ENCODE peak calls at places on chromosomes 12 and 14, in six cellular contexts. V is A549, C is IMR-90, U is K562, G is GM12878, J is HepG2. W is an unnamed sample.
A peak's percentile ranks its signal among the peaks of the same experiment; 100 is the strongest.

GRCh38 chr14:77275041-77275854 is 4.2 kb upstream of the NGB start:
- DNase-seq in V (no peak), G (no peak), C (no peak), J (no peak), U (no peak), W (no peak)

GRCh38 chr12:53298154-53298553 is 1.3 kb upstream of the MYG1 start:
- DNase-seq in C (peak; percentile 97), V (no peak), J (no peak), G (no peak), U (no peak), W (no peak)

GRCh38 chr12:28161697-28162096 is 28.6 kb upstream of the CCDC91 start:
- DNase-seq in G (no peak), C (no peak), U (no peak), V (no peak), J (no peak), W (no peak)

GRCh38 chr12:6345319-6346071 is 3.6 kb upstream of the TNFRSF1A start:
- DNase-seq in G (no peak), U (peak; percentile 61), J (peak; percentile 84), V (peak; percentile 98), C (peak; percentile 99), W (no peak)

GRCh38 chr14:104929268-104930230 is 4.9 kb downstream of the PLD4 start:
- DNase-seq in J (no peak), U (peak; percentile 1), V (no peak), C (no peak), G (no peak), W (no peak)

GRCh38 chr14:37221073-37221472 is 23.3 kb downstream of the MIPOL1 start:
- DNase-seq in V (no peak), G (no peak), C (no peak), J (no peak), U (no peak), W (no peak)

GRCh38 chr14:100142073-100143040 is 17.1 kb downstream of the DEGS2 start:
- DNase-seq in C (no peak), J (no peak), V (no peak), G (no peak), U (peak; percentile 84), W (no peak)

GRCh38 chr14:72611956-72612500 is 281.9 kb downstream of the DPF3 start:
- DNase-seq in J (no peak), V (no peak), U (no peak), C (no peak), G (no peak), W (no peak)

GRCh38 chr14:97061714-97062113 is 264.5 kb downstream of the VRK1 start:
- DNase-seq in V (no peak), J (no peak), G (no peak), U (no peak), C (no peak), W (no peak)

GRCh38 chr14:103186894-103187586 is 63.8 kb downstream of the TNFAIP2 start:
- DNase-seq in U (no peak), V (no peak), G (no peak), J (peak; percentile 79), C (no peak), W (no peak)

GRCh38 chr12:94997726-94998125 is 5.8 kb downstream of the NDUFA12 start:
- DNase-seq in V (no peak), C (no peak), J (no peak), G (no peak), U (no peak), W (no peak)

GRCh38 chr12:88562151-88562550 is 18.1 kb downstream of the KITLG start:
- DNase-seq in V (no peak), C (no peak), G (no peak), U (no peak), J (no peak), W (no peak)

GRCh38 chr14:22497671-22498093 is 91.3 kb downstream of the DAD1 start:
- DNase-seq in V (no peak), G (no peak), U (no peak), J (no peak), C (no peak), W (no peak)

GRCh38 chr12:71476513-71476912 is 36.9 kb downstream of the LGR5 start:
- DNase-seq in G (no peak), U (no peak), V (no peak), C (peak; percentile 76), J (no peak), W (no peak)

GRCh38 chr12:125079943-125080645 is 14.9 kb downstream of the AACS start:
- DNase-seq in J (no peak), G (no peak), V (no peak), C (no peak), U (no peak), W (no peak)

GRCh38 chr12:55970775-55971174 is 3.1 kb upstream of the RAB5B start:
- DNase-seq in C (peak; percentile 85), U (no peak), G (no peak), J (no peak), V (no peak), W (no peak)

GRCh38 chr12:69714542-69714941 is 15.4 kb upstream of the BEST3 start:
- DNase-seq in C (no peak), G (no peak), J (no peak), U (no peak), V (no peak), W (no peak)

GRCh38 chr14:81303258-81303935 is 82.6 kb upstream of the GTF2A1 start:
- DNase-seq in U (peak; percentile 63), G (peak; percentile 41), J (peak; percentile 98), V (peak; percentile 48), C (no peak), W (no peak)

GRCh38 chr12:114123108-114123507 is 157.0 kb upstream of the RBM19 start:
- DNase-seq in V (no peak), G (no peak), U (no peak), C (no peak), J (no peak), W (no peak)

GRCh38 chr12:9039397-9039977 is 50.1 kb downstream of the KLRG1 start:
- DNase-seq in G (no peak), J (peak; percentile 47), V (peak; percentile 58), C (peak; percentile 40), U (peak; percentile 39), W (peak; percentile 58)

GRCh38 chr12:132444957-132445883 is 44.7 kb upstream of the FBRSL1 start:
- DNase-seq in U (peak; percentile 71), C (no peak), V (no peak), J (no peak), G (no peak), W (no peak)

DNA sequence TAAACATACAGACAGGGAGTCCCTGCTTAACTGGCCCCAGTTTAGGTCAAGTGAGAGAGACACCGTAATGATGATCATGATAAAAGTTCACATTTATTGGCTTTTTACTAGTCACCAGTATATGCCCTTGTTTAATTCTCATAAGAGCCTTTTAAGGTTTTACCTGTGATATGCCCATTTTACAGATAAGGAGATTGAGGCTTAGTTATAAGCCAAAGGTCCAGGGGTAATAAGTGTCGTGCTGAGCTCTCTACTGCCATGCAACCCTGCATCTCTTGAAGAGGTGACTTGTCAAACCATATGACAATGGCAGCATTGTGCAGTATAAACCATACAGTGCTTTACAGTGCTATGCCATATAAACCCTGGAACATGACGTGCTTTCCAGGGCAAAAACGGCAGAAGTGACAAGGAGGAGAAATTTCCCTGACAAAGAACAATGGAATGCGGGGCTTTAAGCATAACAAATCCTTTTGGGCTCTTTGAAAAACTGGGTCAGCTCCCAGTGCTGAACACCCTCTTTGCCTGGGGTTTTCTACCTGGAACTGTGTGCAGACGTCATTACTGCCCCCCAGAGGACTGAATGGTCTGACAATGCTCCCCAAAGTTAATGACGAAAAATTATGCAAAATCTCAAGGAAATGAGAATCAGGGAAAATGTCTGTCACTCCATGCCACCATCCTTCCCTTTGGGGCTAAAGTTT is 59.7 kb upstream of the C14orf132 start:
- DNase-seq in G (no peak), V (no peak), U (no peak), C (no peak), J (no peak), W (no peak)
- TF ChIP-seq BHLHE40 in G (no peak), V (no peak), U (no peak), C (no peak), J (no peak), W (no peak)

DNA sequence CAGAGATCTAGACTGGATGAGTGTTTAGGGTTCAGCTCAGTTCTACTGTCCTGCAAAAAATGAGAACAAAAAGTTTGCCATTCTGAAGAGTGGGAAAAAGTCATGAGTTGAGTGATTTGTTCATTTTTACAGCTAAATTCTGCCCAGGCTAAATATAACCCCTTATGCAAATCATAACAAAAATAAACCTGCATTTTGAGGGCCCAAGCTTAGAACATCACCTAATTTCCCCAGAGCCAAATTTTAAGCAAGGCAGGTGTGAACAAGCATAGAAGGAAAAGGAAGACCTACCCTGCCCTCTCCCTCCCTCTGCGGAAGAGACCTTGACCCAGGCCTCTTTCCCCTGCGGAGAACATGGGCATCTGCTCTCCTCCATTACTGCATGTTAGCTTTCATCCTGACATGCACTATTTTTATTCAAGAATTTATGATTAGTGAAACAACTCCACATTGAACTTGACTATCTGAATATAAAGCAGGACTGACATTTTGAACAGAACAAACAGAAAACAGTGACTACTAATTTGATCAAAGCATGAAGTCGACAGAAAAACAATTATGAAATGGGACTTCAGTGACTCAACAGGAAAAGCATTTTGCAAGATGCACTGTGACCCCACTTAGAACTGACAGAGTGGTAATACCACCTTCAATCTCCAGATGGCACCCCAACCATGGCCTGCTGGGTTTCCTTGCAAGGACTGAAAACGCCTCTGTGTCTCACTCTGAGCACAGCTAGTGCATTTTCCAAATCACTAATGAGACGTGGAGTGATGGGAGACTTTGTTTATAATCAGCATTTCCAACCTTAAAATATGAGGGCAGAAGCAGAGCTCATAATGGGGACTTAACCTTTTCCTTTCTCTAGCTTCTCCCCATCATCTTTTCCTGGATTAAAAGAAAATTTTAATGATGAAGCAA is 30.9 kb upstream of the SELPLG start:
- DNase-seq in C (peak; percentile 95), G (peak; percentile 91), V (peak; percentile 94), U (peak; percentile 78), J (peak; percentile 92), W (peak; percentile 77)
- TF ChIP-seq BHLHE40 in C (peak; percentile 23), G (peak; percentile 47), V (no peak), U (no peak), J (no peak), W (no peak)

GRCh38 chr14:60064491-60065072 is 27.1 kb upstream of the PCNX4 start:
- DNase-seq in C (peak; percentile 55), U (no peak), J (peak; percentile 9), G (peak; percentile 15), V (peak; percentile 51), W (peak; percentile 10)

DNA sequence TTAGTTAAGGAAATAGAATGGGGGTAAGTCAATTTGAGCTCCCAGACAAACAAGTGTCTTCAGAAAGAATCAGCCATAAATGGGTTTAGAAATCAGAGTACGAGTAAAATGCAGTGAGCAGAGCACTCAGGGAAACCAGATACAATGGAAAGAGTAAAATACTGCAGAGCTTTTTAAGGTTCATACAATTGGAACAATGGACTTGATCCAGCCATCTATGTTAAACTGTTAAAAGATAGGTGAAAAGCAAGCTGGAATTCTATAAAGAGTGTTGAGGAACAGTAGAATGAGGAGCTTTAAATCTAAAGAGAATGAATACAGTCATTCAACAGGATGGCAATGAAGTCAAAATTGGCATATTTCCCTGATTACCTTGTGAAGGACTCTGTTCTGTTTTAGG is 23.8 kb upstream of the PCNX4 start:
- DNase-seq in J (no peak), G (no peak), U (no peak), C (no peak), V (no peak), W (no peak)
- TF ChIP-seq BHLHE40 in J (no peak), G (no peak), U (no peak), C (no peak), V (no peak), W (no peak)

DNA sequence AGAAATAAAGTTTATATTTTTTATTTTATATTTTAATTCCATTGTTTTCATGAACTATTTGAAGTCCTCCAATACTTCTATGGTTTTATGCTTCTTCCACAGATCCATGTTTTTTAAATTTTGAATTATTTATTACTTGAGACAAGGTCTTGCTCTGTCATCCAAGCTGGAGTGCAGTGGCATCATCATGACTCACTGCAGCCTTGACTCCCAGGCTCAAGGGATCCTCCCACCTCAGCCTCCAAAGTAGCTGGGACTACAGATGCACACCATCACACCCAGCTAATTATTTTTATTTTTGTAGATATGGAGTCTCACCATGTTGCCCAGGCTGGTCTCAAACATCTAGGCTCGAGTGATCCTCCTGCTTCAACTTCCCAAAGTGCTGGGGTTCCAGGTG is 28.8 kb upstream of the DLGAP5 start:
- DNase-seq in V (no peak), U (no peak), J (no peak), C (no peak), G (no peak), W (no peak)
- TF ChIP-seq BHLHE40 in V (no peak), U (no peak), J (no peak), C (no peak), G (no peak), W (no peak)

W was measured in HEK293T.